ENCODE peak calls at places on chromosomes 7 and 10, in seven cellular contexts. C is adrenal gland, V is upper lobe of right lung, K is nucleus accumbens, P is iPS-NIHi11, F is 8988T, H is GM12865. T is an unnamed sample.

GRCh38 chr10:11036424-11037011 is 18.8 kb downstream of the CELF2 start:
- DNase-seq in C (peak; percentile 53), V (no peak), K (no peak), P (peak; percentile 59), F (no peak), H (no peak), T (peak; percentile 23)

GRCh38 chr7:77897004-77897547 is 98.5 kb downstream of the PHTF2 start:
- DNase-seq in C (no peak), V (no peak), K (no peak), P (no peak), F (no peak), H (peak; percentile 11), T (no peak)

GRCh38 chr10:1109795-1110673 is 53.8 kb downstream of the WDR37 start:
- DNase-seq in C (peak; percentile 63), V (no peak), K (no peak), P (peak; percentile 84), F (peak; percentile 88), H (peak; percentile 86), T (peak; percentile 68)

GRCh38 chr7:138565451-138566114 is 105.5 kb downstream of the TRIM24 start:
- DNase-seq in C (peak; percentile 76), V (no peak), K (no peak), P (no peak), F (no peak), H (peak; percentile 2), T (no peak)

GRCh38 chr7:43905209-43905946 is 1.0 kb downstream of the URGCP start:
- DNase-seq in C (peak; percentile 77), V (no peak), K (no peak), P (peak; percentile 44), F (peak; percentile 37), H (no peak), T (no peak)

GRCh38 chr10:77844177-77844576 is 82.4 kb downstream of the DLG5 start:
- DNase-seq in C (no peak), V (no peak), K (no peak), P (no peak), F (no peak), H (no peak), T (no peak)

GRCh38 chr10:95388539-95388938 is 97.7 kb upstream of the PDLIM1 start:
- DNase-seq in C (no peak), V (no peak), K (no peak), P (no peak), F (no peak), H (no peak), T (no peak)

GRCh38 chr10:83917519-83918506 is 221.5 kb upstream of the GHITM start:
- DNase-seq in C (no peak), V (peak; percentile 69), K (no peak), P (peak; percentile 22), F (no peak), H (peak; percentile 71), T (no peak)

GRCh38 chr10:12474727-12475414 is 125.5 kb downstream of the CAMK1D start:
- DNase-seq in C (no peak), V (no peak), K (no peak), P (no peak), F (no peak), H (no peak), T (no peak)